ENCODE peak calls at places on chromosomes 2 and 18, in four cellular contexts. B, L, F and D are unnamed samples.
A peak's percentile ranks its signal among the peaks of the same experiment; 100 is the strongest.

GRCh38 chr2:233410191-233410760 is 56.0 kb downstream of the DGKD start:
- DNase-seq in F (no peak), B (no peak), L (no peak), D (no peak)

GRCh38 chr2:158269143-158269542 is 167.5 kb downstream of the UPP2 start:
- DNase-seq in F (no peak), L (no peak), B (no peak), D (no peak)

GRCh38 chr2:154484338-154485099 is 214.0 kb upstream of the KCNJ3 start:
- DNase-seq in F (no peak), L (no peak), B (no peak), D (no peak)

GRCh38 chr2:101007415-101008345 is 5.6 kb downstream of the RPL31 start:
- DNase-seq in F (no peak), L (no peak), B (no peak), D (no peak)

GRCh38 chr2:121999273-121999672 is 243.8 kb downstream of the TSN start:
- DNase-seq in B (peak; percentile 50), L (peak; percentile 63), F (peak; percentile 73), D (no peak)

GRCh38 chr2:15798716-15799431 is 141.5 kb upstream of the MYCN start:
- DNase-seq in L (no peak), F (no peak), B (no peak), D (no peak)

GRCh38 chr18:68826111-68826510 is 28.2 kb downstream of the CCDC102B start:
- DNase-seq in L (no peak), F (no peak), B (no peak), D (no peak)

GRCh38 chr2:20822535-20823490 is at the start of gene LDAH:
- DNase-seq in F (peak; percentile 77), L (peak; percentile 87), B (peak; percentile 97), D (peak; percentile 94)

GRCh38 chr2:25938345-25938744 is 44.0 kb downstream of the KIF3C start:
- DNase-seq in B (no peak), L (no peak), F (no peak), D (no peak)

GRCh38 chr2:49619804-49620203 is 465.5 kb upstream of the FSHR start:
- DNase-seq in B (peak; percentile 8), F (no peak), L (no peak), D (peak; percentile 0)

GRCh38 chr2:190407662-190408537 is at the start of gene MFSD6:
- DNase-seq in F (no peak), B (peak; percentile 83), L (no peak), D (peak; percentile 71)
- TF ChIP-seq CTCF in F (no peak), B (no peak), L (no peak), D (no peak)

GRCh38 chr2:182767578-182767977 is 51.5 kb downstream of the DNAJC10 start:
- DNase-seq in B (peak; percentile 37), L (peak; percentile 33), F (peak; percentile 22), D (no peak)
- TF ChIP-seq CTCF in B (peak; percentile 37), L (peak; percentile 31), F (peak; percentile 62), D (peak; percentile 37)

DNA sequence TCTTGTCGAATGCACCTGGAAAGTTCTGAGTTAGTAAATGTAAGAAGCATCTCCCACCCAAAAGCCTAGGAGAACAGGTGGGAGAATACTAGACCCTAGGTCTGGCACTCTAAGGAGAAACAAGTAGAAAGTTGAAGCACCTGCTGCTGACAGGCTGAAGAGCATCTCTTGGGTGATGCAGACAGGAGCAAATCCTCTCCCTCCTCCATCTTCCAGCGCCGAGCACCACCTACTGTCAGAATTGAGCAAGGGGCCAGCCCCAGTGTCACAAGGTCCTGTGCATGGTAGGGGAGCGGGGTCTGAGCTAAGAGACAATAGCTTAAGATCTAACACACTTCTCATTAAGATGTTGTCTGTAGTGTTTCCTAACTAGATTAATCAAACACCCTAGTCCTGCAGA is 52.9 kb downstream of the HK2 start:
- DNase-seq in F (no peak), B (no peak), L (no peak), D (no peak)
- TF ChIP-seq CTCF in F (peak; percentile 12), B (no peak), L (no peak), D (no peak)

DNA sequence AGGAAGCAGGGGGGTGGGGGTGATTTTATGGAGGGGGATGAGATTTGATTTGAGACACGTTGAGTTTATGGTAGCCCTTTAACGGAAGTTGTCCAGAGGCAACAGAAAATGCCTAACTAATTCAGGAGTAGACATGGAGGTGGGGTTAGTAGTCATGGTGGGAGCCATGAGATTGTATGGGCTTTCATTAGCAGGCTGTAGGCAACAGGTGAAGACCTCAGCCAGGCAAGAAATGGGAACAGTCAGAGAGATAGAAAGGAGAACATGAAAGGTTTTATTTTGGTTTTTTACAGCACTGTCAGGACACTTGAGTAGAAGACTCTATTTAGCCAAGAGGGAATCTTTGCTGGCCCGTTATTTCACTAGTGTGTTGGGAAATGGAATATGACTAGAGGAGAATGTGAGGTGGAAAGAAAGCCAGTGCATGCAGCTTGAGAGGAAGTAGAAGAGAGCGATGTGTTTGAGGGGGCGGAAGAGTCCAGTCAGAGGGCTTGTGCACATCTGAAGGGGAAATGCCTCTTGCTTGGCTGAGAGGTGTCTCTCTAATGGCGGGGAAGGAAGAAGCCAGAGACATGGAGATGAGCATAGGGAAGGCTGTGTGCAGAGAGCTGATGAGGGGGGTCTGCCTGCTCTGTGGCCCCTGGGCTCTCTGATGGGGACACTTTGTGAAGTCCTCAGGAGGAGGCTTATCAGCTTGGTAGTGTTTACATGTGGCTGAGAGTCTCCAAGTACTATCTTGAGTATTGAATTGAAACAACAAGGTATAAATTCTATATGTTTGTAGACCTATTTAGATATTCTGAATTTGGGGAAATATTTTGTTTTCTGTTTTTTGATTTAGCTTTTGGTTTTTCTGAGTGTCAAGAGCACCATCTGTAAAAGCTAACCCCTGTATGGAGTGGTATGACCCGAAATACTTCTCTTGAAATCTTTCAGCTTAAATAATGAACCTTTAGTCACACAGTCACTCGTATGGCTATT is 66.9 kb upstream of the ITM2C start:
- DNase-seq in L (peak; percentile 87), F (peak; percentile 32), B (no peak), D (no peak)
- TF ChIP-seq CTCF in L (no peak), F (no peak), B (no peak), D (no peak)

DNA sequence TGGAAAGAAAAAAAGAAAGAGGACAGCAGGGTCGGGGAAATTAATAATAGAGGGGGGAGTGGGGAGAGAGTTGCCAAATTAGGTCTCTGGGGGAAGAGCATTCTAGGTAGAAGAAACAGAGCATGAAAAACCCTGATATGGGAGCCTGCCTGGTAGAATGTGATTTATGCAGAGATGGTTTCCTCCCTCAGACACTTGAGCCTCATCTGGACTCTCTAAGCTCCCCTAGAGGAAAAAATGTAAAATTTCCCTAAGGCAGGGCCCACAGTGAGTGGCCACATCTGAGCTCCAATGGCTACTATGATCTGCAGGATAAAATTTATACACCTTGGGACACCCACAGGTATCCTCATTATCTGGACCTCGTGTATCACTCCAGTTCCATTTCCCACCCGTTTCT is 20.6 kb upstream of the EPAS1 start:
- DNase-seq in B (no peak), F (peak; percentile 47), L (peak; percentile 20), D (no peak)
- TF ChIP-seq CTCF in B (peak; percentile 19), F (peak; percentile 59), L (peak; percentile 45), D (no peak)

GRCh38 chr2:64311191-64311910 is 142.6 kb upstream of the LGALSL start:
- DNase-seq in L (no peak), B (no peak), F (no peak), D (no peak)
- TF ChIP-seq CTCF in L (no peak), B (no peak), F (no peak), D (no peak)

DNA sequence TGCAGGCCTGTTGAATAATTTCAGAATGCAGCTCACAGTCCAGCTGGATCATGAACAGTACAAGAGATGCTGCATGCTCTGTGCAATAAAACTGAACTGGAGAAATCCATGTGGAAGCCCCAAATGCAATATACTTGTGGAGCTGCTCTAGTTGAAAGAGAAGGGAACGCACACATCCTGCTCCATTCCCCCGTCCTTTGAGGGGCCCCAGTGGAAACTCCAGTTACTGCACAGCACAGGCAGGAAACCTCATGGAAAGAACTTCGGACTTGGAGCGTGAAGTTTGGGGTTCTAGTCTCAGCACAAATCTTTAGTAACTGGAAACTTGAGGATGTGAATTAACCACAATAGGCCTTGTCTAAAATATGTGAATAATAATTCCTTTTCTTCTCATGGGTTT is 73.2 kb downstream of the PLA2R1 start:
- DNase-seq in B (no peak), L (no peak), F (no peak), D (no peak)
- TF ChIP-seq CTCF in B (no peak), L (no peak), F (peak; percentile 20), D (no peak)

GRCh38 chr18:51169731-51170130 is 27.8 kb downstream of the MEX3C start:
- DNase-seq in B (no peak), F (no peak), L (no peak), D (no peak)
- TF ChIP-seq CTCF in B (no peak), F (no peak), L (no peak), D (no peak)

DNA sequence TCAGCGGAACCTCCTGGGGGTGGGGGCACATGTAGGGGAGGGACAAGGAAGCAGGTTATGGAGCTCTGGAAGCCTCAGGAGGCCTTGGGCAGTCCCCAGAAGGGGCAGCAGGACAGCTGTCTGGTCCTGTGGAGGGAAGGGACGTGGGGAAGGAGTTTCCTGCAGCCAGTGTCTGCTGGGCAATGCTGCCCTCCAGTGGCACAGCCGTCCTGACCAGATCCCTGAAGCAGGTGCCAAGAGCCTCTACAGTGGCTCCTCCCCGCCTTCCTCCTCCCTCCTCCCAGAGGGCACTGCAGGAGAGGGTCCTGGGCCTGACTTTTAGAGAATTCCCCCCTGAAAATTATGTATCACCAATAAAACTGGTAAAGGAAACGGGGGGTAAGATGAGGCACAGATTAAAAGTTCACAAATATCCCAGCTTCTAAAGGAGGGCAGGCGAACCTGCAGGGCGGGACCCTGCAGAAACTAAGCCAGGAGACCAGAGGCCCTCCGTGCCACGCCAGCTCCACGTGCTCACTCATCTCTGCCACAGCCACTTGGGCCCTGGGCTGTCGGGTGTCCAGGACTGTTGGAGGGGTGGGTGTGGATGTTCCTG is 258.5 kb downstream of the TWIST2 start:
- DNase-seq in B (peak; percentile 69), L (peak; percentile 63), F (peak; percentile 60), D (peak; percentile 74)
- TF ChIP-seq CTCF in B (peak; percentile 54), L (peak; percentile 64), F (peak; percentile 84), D (peak; percentile 75)

DNA sequence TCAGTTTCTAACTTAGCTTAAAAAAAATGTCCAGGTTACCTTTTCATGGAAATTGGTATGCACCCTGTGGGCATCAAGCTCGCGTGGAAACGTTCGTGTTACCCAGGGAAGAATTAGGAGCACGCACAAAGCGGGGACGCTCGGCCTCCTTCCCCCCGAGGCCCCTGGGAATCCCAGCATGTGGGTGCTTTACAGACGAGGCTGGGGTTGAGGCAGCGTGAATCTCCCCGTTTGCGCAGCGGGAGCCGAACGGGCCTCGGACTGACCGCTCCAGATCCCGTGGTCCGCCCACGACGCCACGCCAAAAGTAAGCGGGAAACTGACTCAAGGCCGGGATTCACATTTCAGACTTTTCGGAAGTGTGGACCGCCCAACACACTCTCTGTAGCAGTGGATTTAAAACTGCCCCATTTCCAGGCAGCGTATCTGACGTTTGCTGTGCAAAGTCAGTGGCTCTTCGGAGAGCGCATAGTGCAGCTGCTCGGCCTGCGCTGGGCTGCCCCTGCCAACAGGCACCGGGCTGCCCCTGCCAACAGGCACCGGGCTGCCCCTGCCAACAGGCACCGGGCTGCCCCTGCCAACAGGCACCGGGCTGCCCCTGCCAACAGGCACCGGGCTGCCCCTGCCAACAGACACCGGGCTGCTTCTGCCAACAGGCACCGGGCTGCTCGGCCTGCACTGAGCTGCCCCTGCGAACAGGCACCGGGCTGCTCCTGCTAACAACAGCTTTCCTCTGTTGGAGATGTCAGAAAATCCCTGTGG is 49.7 kb downstream of the SH3YL1 start:
- DNase-seq in L (no peak), F (no peak), B (no peak), D (no peak)
- TF ChIP-seq CTCF in L (no peak), F (no peak), B (no peak), D (no peak)